ENCODE peak calls at places on chromosome 17, in nine cellular contexts. X is H7; A is stromal cell of bone marrow; P is activated CD4-positive, alpha-beta T cell treated with anti-CD3 and anti-CD28 coated beads for 24 hours; D is coronary artery; V is dorsolateral prefrontal cortex; G is cardiac muscle cell; R is stimulated activated CD8-positive, alpha-beta memory T cell treated with anti-CD3 and anti-CD28 coated beads, Interleukin-4, amount 100 ng/mL, for 24 hours; U is endothelial cell. M is an unnamed sample.

GRCh38 chr17:29014716-29015115 is 8.9 kb upstream of the SEZ6 start:
- DNase-seq in R (no peak), D (no peak), V (no peak), U (no peak), P (no peak), A (no peak), X (peak), G (no peak), M (no peak)

GRCh38 chr17:29444589-29444988 is 54.4 kb downstream of the TAOK1 start:
- DNase-seq in V (no peak), U (no peak), A (peak), G (peak), D (no peak), X (no peak), P (no peak), R (no peak), M (no peak)

GRCh38 chr17:46212634-46213435 is 19.6 kb upstream of the KANSL1 start:
- DNase-seq in U (peak), P (peak), A (peak), V (no peak), D (no peak), R (no peak), G (peak), X (peak), M (peak)

GRCh38 chr17:77436481-77436880 is 295.7 kb downstream of the SEC14L1 start:
- DNase-seq in P (no peak), A (no peak), D (no peak), V (no peak), G (no peak), U (no peak), R (no peak), X (peak), M (no peak)

GRCh38 chr17:72477529-72477928 is 356.7 kb downstream of the SOX9 start:
- DNase-seq in R (no peak), G (no peak), V (no peak), D (no peak), A (no peak), U (no peak), P (no peak), X (no peak), M (no peak)

GRCh38 chr17:731943-732787 is at the start of gene TLCD3A:
- DNase-seq in U (peak), X (peak), R (peak), P (no peak), D (no peak), V (peak), G (peak), A (peak), M (peak)

GRCh38 chr17:48596735-48597491 is 3.3 kb upstream of the HOXB5 start:
- DNase-seq in G (no peak), U (no peak), P (no peak), V (no peak), D (no peak), R (no peak), A (no peak), X (peak), M (no peak)

GRCh38 chr17:77419547-77420475 is 279.0 kb downstream of the SEC14L1 start:
- DNase-seq in G (no peak), A (no peak), D (no peak), R (no peak), P (no peak), V (no peak), X (peak), U (peak), M (no peak)

GRCh38 chr17:62905233-62905632 is 60.8 kb upstream of the TANC2 start:
- DNase-seq in U (no peak), G (no peak), X (no peak), A (no peak), D (no peak), R (no peak), P (no peak), V (no peak), M (no peak)